ENCODE peak calls at places on chromosomes 16 and 17, in nine cellular contexts. U, Q, N, B, F, Y, G, K and V are unnamed samples.

GRCh38 chr16:51431517-51432241 is 280.6 kb upstream of the SALL1 start:
- DNase-seq in U (no peak), Q (no peak), N (peak; percentile 99), B (peak; percentile 99), F (no peak), Y (no peak), G (peak; percentile 61), K (no peak), V (no peak)

GRCh38 chr16:11225677-11226549 is 30.1 kb downstream of the SOCS1 start:
- DNase-seq in U (no peak), Q (no peak), N (no peak), B (no peak), F (no peak), Y (no peak), G (no peak), K (no peak), V (no peak)

GRCh38 chr17:79892457-79893236 is 53.4 kb upstream of the CBX4 start:
- DNase-seq in U (no peak), Q (no peak), N (no peak), B (no peak), F (no peak), Y (no peak), G (no peak), K (no peak), V (no peak)

GRCh38 chr16:74521691-74522090 is 85.2 kb downstream of the GLG1 start:
- DNase-seq in U (no peak), Q (no peak), N (peak; percentile 54), B (peak; percentile 35), F (no peak), Y (no peak), G (peak; percentile 37), K (no peak), V (no peak)

GRCh38 chr17:5422505-5422904 is 2.5 kb downstream of the RPAIN start:
- DNase-seq in U (no peak), Q (no peak), N (peak; percentile 88), B (peak; percentile 83), F (no peak), Y (no peak), G (no peak), K (no peak), V (no peak)

GRCh38 chr17:33288954-33289353 is 4.1 kb downstream of the ASIC2 start:
- DNase-seq in U (no peak), Q (no peak), N (no peak), B (no peak), F (no peak), Y (no peak), G (no peak), K (no peak), V (no peak)

GRCh38 chr16:77584205-77584859 is 138.0 kb upstream of the NUDT7 start:
- DNase-seq in U (peak; percentile 24), Q (peak; percentile 37), N (peak; percentile 75), B (peak; percentile 63), F (peak; percentile 51), Y (no peak), G (peak; percentile 61), K (no peak), V (peak; percentile 8)

GRCh38 chr16:84115919-84116719 is 623 bp downstream of the MBTPS1 start:
- DNase-seq in U (no peak), Q (peak; percentile 48), N (peak; percentile 50), B (peak; percentile 39), F (no peak), Y (peak; percentile 64), G (peak; percentile 50), K (peak; percentile 36), V (peak; percentile 20)

GRCh38 chr17:71224824-71225575 is 895.8 kb upstream of the SOX9 start:
- DNase-seq in U (no peak), Q (no peak), N (no peak), B (no peak), F (no peak), Y (no peak), G (no peak), K (no peak), V (no peak)

GRCh38 chr16:86431540-86431939 is 78.8 kb upstream of the FOXF1 start:
- DNase-seq in U (no peak), Q (no peak), N (no peak), B (no peak), F (no peak), Y (no peak), G (no peak), K (no peak), V (no peak)

GRCh38 chr16:27464663-27465482 is 62.9 kb downstream of the IL21R start:
- DNase-seq in U (no peak), Q (no peak), N (no peak), B (no peak), F (no peak), Y (no peak), G (no peak), K (no peak), V (no peak)

GRCh38 chr17:80753946-80754345 is 209.3 kb downstream of the RPTOR start:
- DNase-seq in U (no peak), Q (no peak), N (no peak), B (no peak), F (no peak), Y (no peak), G (no peak), K (no peak), V (no peak)

GRCh38 chr16:19356024-19356952 is 61.4 kb upstream of the TMC5 start:
- DNase-seq in U (peak; percentile 43), Q (no peak), N (no peak), B (no peak), F (no peak), Y (no peak), G (no peak), K (no peak), V (no peak)

GRCh38 chr16:51531271-51531670 is 380.2 kb upstream of the SALL1 start:
- DNase-seq in U (no peak), Q (no peak), N (no peak), B (no peak), F (no peak), Y (no peak), G (no peak), K (no peak), V (no peak)

GRCh38 chr17:63516910-63517824 is 6.0 kb upstream of the KCNH6 start:
- DNase-seq in U (peak; percentile 6), Q (no peak), N (peak; percentile 28), B (peak; percentile 86), F (no peak), Y (no peak), G (no peak), K (no peak), V (no peak)

GRCh38 chr16:6633441-6633840 is 699.2 kb upstream of the RBFOX1 start:
- DNase-seq in U (no peak), Q (no peak), N (no peak), B (no peak), F (no peak), Y (no peak), G (no peak), K (no peak), V (no peak)

GRCh38 chr16:1102921-1103648 is 7.0 kb upstream of the C1QTNF8 start:
- DNase-seq in U (peak; percentile 59), Q (peak; percentile 37), N (no peak), B (no peak), F (peak; percentile 76), Y (peak; percentile 46), G (peak; percentile 60), K (peak; percentile 34), V (no peak)

GRCh38 chr16:27253526-27253930 is 15.0 kb downstream of the NSMCE1 start:
- DNase-seq in U (no peak), Q (no peak), N (peak; percentile 91), B (peak; percentile 92), F (no peak), Y (no peak), G (no peak), K (no peak), V (no peak)

GRCh38 chr17:21452377-21453143 is 76.4 kb downstream of the KCNJ12 start:
- DNase-seq in U (peak; percentile 16), Q (peak; percentile 84), N (peak; percentile 78), B (peak; percentile 65), F (no peak), Y (no peak), G (peak; percentile 83), K (no peak), V (no peak)

GRCh38 chr16:85829751-85830445 is 30.4 kb downstream of the COX4I1 start:
- DNase-seq in U (no peak), Q (peak; percentile 85), N (no peak), B (no peak), F (no peak), Y (no peak), G (peak; percentile 37), K (no peak), V (no peak)

GRCh38 chr16:67537270-67537635 is 8.6 kb downstream of the RIPOR1 start:
- DNase-seq in U (no peak), Q (no peak), N (peak; percentile 65), B (peak; percentile 36), F (peak; percentile 33), Y (no peak), G (peak; percentile 38), K (no peak), V (no peak)

GRCh38 chr16:15857779-15858560 is 1.1 kb upstream of the MYH11 start:
- DNase-seq in U (no peak), Q (no peak), N (peak; percentile 36), B (peak; percentile 50), F (peak; percentile 3), Y (no peak), G (no peak), K (no peak), V (no peak)

GRCh38 chr17:47762733-47763132 is 29.7 kb downstream of the TBX21 start:
- DNase-seq in U (no peak), Q (no peak), N (no peak), B (no peak), F (no peak), Y (no peak), G (no peak), K (no peak), V (no peak)